ENCODE peak calls at places on chromosomes 7 and 10, in five cellular contexts. Q is DND-41, A is PC-3, B is retinal pigment epithelial cell, X is left lung. U is an unnamed sample.

GRCh38 chr10:132844069-132844809 is 58.3 kb upstream of the NKX6-2 start:
- DNase-seq in B (no peak), Q (no peak), X (peak), A (no peak), U (no peak)

GRCh38 chr10:5644930-5645329 is 21.5 kb downstream of the ASB13 start:
- DNase-seq in A (no peak), X (no peak), B (peak), Q (no peak), U (no peak)

GRCh38 chr10:126872768-126873167 is 32.5 kb upstream of the DOCK1 start:
- DNase-seq in B (no peak), X (no peak), A (no peak), Q (no peak), U (no peak)

GRCh38 chr7:51033722-51034530 is 251.2 kb upstream of the GRB10 start:
- DNase-seq in X (no peak), A (no peak), Q (no peak), B (no peak), U (no peak)

GRCh38 chr7:129144095-129144833 is at the start of gene TSPAN33:
- DNase-seq in B (no peak), X (peak), Q (peak), A (peak), U (peak)

GRCh38 chr7:35801392-35802101 is 690 bp downstream of the SEPTIN7 start:
- DNase-seq in B (no peak), A (peak), X (peak), Q (peak), U (peak)

GRCh38 chr7:134535272-134535918 is 8.0 kb downstream of the AKR1B10 start:
- DNase-seq in A (no peak), Q (no peak), B (no peak), X (no peak), U (no peak)

GRCh38 chr10:97234403-97234802 is 48.6 kb upstream of the SLIT1 start:
- DNase-seq in B (peak), X (no peak), A (peak), Q (no peak), U (peak)

GRCh38 chr10:3911713-3912442 is 126.9 kb upstream of the KLF6 start:
- DNase-seq in B (no peak), X (no peak), Q (no peak), A (no peak), U (peak)

GRCh38 chr10:51918451-51918850 is 219.1 kb upstream of the CSTF2T start:
- DNase-seq in B (no peak), Q (no peak), X (no peak), A (no peak), U (no peak)

GRCh38 chr10:122290833-122291532 is 19.9 kb downstream of the BTBD16 start:
- DNase-seq in Q (no peak), A (no peak), X (no peak), B (no peak), U (no peak)

GRCh38 chr10:3825244-3825643 is 40.2 kb upstream of the KLF6 start:
- DNase-seq in A (peak), Q (no peak), B (peak), X (no peak), U (peak)

GRCh38 chr10:76149182-76149581 is 717.8 kb downstream of the LRMDA start:
- DNase-seq in Q (no peak), X (no peak), B (no peak), A (no peak), U (peak)

GRCh38 chr10:119209050-119209735 is 1.8 kb downstream of the GRK5 start:
- DNase-seq in B (no peak), Q (peak), A (peak), X (no peak), U (peak)

GRCh38 chr7:21941570-21942224 is 4.0 kb downstream of the CDCA7L start:
- DNase-seq in B (peak), Q (no peak), X (no peak), A (peak), U (peak)

GRCh38 chr7:142795339-142795863 is 24.6 kb downstream of the PRSS2 start:
- DNase-seq in B (no peak), A (peak), X (no peak), Q (peak), U (no peak)

GRCh38 chr10:48981310-48981907 is 41.8 kb upstream of the LRRC18 start:
- DNase-seq in A (peak), B (peak), Q (peak), X (peak), U (peak)
- TF ChIP-seq CTCF in A (peak), B (peak), Q (peak), X (peak), U (peak)

GRCh38 chr10:68600041-68600778 is 40.1 kb downstream of the TET1 start:
- DNase-seq in X (peak), B (peak), Q (peak), A (peak), U (peak)

GRCh38 chr10:68602434-68602833 is 42.3 kb downstream of the TET1 start:
- DNase-seq in B (no peak), Q (no peak), X (no peak), A (peak), U (no peak)

GRCh38 chr10:68599754-68600040 is 39.6 kb downstream of the TET1 start:
- DNase-seq in X (no peak), A (no peak), B (no peak), Q (no peak), U (no peak)

GRCh38 chr10:68603766-68604165 is 43.6 kb downstream of the TET1 start:
- DNase-seq in B (no peak), Q (no peak), X (no peak), A (no peak), U (no peak)

GRCh38 chr10:68601490-68602265 is 41.5 kb downstream of the TET1 start:
- DNase-seq in B (no peak), A (no peak), Q (no peak), X (no peak), U (no peak)
- H3K4me3 ChIP-seq in B (peak), A (peak), Q (peak), X (no peak), U (peak)

DNA sequence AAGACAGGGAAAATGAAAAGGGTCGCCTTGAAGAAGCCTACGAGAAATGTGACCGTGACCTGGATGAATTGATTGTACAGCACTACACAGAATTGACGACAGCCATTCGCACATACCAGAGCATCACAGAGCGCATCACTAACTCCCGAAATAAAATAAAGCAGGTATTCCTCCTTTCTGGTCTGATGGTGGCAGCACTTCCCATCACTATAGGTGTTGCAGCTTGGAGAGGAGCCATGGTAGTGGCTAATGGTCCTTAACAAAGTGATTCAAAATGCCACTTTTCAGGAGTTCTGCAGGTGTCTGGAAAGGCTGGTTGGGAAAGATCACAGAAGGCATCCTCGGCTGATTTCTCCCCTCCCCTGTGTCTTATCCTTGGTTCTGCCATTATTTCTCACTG is 22.1 kb downstream of the EXOC4 start:
- DNase-seq in A (peak), B (no peak), Q (no peak), X (no peak), U (no peak)
- TF ChIP-seq CTCF in A (peak), B (peak), Q (no peak), X (no peak), U (no peak)

GRCh38 chr10:89643812-89644690 is 991 bp downstream of the PANK1 start:
- DNase-seq in X (peak), B (peak), Q (peak), A (peak), U (peak)

GRCh38 chr10:89643431-89643811 is 1.6 kb downstream of the PANK1 start:
- DNase-seq in A (no peak), Q (no peak), B (no peak), X (no peak), U (no peak)

GRCh38 chr10:89644691-89644966 is 413 bp downstream of the PANK1 start:
- DNase-seq in B (no peak), X (peak), A (no peak), Q (no peak), U (no peak)

GRCh38 chr10:89640242-89640641 is 4.8 kb downstream of the PANK1 start:
- DNase-seq in Q (no peak), X (no peak), B (no peak), A (no peak), U (no peak)

GRCh38 chr10:89642193-89642592 is 2.8 kb downstream of the PANK1 start:
- DNase-seq in B (no peak), Q (no peak), X (no peak), A (peak), U (no peak)
- H3K4me3 ChIP-seq in B (no peak), Q (peak), X (no peak), A (peak), U (no peak)

GRCh38 chr10:87817873-87818504 is at the start of gene ATAD1:
- DNase-seq in A (peak), Q (peak), X (peak), B (peak), U (peak)

GRCh38 chr10:87816163-87816841 is 1.7 kb downstream of the ATAD1 start:
- DNase-seq in A (peak), X (no peak), B (no peak), Q (no peak), U (no peak)

GRCh38 chr10:87817291-87817872 is 644 bp downstream of the ATAD1 start:
- DNase-seq in B (no peak), X (no peak), A (peak), Q (no peak), U (no peak)

GRCh38 chr10:87818505-87819273 is 663 bp upstream of the ATAD1 start:
- DNase-seq in B (no peak), X (no peak), A (peak), Q (peak), U (peak)

DNA sequence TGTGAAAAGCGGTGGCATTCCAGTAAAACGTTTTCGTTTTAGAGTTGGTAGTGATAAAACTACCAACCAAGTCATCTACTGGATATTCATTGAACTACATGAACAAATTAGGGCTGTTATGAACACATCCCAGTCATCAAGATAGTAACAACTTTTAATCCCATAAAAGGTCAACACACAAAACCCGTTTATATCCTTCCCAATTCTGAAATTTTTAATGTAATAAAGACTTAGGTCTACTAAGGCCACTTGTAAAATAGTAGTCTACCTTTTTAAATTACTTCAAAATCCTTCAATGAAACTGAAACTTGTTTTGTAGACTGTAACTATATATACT is 1.2 kb downstream of the ATAD1 start:
- DNase-seq in B (no peak), A (peak), X (no peak), Q (no peak), U (no peak)
- TF ChIP-seq CTCF in B (no peak), A (no peak), X (no peak), Q (no peak), U (no peak)

GRCh38 chr7:41698114-41698513 is 4.8 kb downstream of the INHBA start:
- DNase-seq in Q (no peak), A (peak), B (no peak), X (no peak), U (no peak)
- H3K4me3 ChIP-seq in Q (no peak), A (peak), B (no peak), X (no peak), U (peak)

GRCh38 chr7:151019130-151019447 is 5.2 kb downstream of the ATG9B start:
- DNase-seq in X (peak), B (no peak), A (no peak), Q (no peak), U (no peak)

GRCh38 chr7:151016942-151017341 is 7.4 kb downstream of the ATG9B start:
- DNase-seq in Q (peak), X (peak), B (no peak), A (no peak), U (no peak)

GRCh38 chr7:151017370-151017952 is 6.8 kb downstream of the ATG9B start:
- DNase-seq in X (peak), B (no peak), A (no peak), Q (no peak), U (no peak)

GRCh38 chr7:151018421-151019129 is 5.7 kb downstream of the ATG9B start:
- DNase-seq in A (no peak), Q (no peak), X (peak), B (no peak), U (no peak)

DNA sequence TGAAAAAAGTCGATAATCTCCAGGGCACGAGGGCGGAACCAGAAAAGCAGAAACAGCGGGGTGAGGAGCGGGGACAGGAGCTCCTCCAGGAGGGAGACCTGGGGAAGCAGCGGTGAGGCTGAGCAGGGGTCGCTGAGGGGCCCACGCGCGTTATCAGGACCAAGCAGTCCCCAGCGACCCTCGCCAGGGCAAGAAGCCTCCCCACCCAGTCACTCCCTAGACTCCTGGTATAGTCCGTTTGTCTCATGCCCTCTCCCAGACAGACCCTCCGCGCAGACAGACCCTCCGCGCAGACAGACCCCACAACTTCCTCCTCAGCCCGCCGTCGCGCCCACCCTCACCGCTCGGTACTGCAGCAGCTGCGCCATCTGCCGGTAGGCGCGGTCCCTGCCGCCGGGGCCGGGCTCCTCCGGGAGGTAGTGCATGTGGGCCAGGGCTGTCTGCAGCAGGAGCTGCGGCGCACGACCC is 6.3 kb downstream of the ATG9B start:
- DNase-seq in Q (peak), B (no peak), A (peak), X (peak), U (peak)
- TF ChIP-seq CTCF in Q (peak), B (peak), A (peak), X (peak), U (peak)

DNA sequence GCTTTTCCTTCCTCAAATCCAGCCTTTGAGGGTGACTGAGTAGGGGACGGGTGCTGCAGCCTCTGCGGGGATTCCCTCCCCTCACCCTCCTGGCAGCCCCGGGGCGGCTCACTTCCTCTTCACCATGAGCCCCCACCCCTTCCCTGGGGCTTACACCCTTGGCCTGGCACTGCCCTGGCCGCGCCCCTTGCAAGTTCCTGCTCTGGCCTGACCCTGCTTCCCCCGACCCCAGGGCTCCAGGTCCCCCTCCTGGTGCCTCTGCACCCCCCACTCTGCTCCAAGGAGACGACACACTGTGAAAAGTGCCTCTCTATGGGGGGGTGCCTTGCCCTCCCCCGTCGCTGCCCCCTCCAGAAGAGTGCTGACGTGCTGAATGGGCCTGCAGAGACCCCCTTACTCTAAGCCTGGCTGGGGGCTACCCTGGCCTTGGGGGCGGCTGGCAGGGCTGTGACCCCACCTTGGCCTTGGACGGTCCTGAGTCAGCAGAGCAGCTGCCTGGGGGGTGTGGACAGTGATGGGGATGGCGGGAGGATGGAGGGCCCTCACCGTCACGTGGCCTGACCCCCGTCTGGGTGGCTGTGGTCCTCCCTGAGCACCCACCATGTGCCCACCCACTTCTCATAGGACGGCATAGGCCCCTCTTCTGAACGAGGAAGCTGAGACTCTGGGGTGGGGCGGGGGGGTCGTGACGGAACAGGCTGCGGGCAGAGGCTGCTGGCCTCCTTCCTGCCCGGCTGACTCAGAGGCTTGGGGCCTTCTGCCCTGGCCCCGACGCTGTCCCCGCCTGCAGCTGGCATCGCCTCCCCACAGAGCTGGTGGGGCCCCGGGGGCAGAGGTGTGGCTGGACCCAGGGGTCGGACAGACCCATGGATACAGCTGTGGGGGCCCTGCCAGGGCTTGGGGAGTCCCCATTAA is 9.8 kb downstream of the LFNG start:
- DNase-seq in X (peak), B (no peak), Q (no peak), A (peak), U (peak)
- H3K4me3 ChIP-seq in X (no peak), B (no peak), Q (no peak), A (peak), U (no peak)

GRCh38 chr7:106050002-106050742 is 61.9 kb downstream of the SYPL1 start:
- DNase-seq in X (no peak), Q (no peak), A (peak), B (no peak), U (peak)
- TF ChIP-seq CTCF in X (no peak), Q (peak), A (peak), B (peak), U (peak)

U was measured in AG10803.